ENCODE peak calls at places on chromosomes 5 and 9, in five cellular contexts. G, M, X, P and O are unnamed samples.

GRCh38 chr5:10518352-10518751 is 45.5 kb upstream of the ANKRD33B start:
- DNase-seq in G (no peak), M (no peak), X (peak; percentile 24), P (no peak), O (no peak)

GRCh38 chr9:14993061-14993800 is 83.0 kb upstream of the FREM1 start:
- DNase-seq in G (peak; percentile 87), M (peak; percentile 65), X (peak; percentile 24), P (peak; percentile 85), O (peak; percentile 49)

GRCh38 chr5:149417714-149418368 is 38.7 kb upstream of the IL17B start:
- DNase-seq in G (no peak), M (no peak), X (no peak), P (no peak), O (no peak)

GRCh38 chr5:112579771-112580170 is 157.9 kb upstream of the APC start:
- DNase-seq in G (no peak), M (no peak), X (no peak), P (no peak), O (no peak)

GRCh38 chr9:87973791-87974292 is 491 bp downstream of the CDK20 start:
- DNase-seq in G (no peak), M (no peak), X (peak; percentile 6), P (no peak), O (peak; percentile 7)

GRCh38 chr5:139642213-139642612 is 5.9 kb upstream of the CXXC5 start:
- DNase-seq in G (no peak), M (peak; percentile 5), X (no peak), P (no peak), O (no peak)

GRCh38 chr5:96726802-96727201 is 64.6 kb downstream of the CAST start:
- DNase-seq in G (no peak), M (no peak), X (no peak), P (no peak), O (no peak)

GRCh38 chr9:15276328-15276969 is 30.6 kb downstream of the TTC39B start:
- DNase-seq in G (no peak), M (no peak), X (no peak), P (no peak), O (no peak)

GRCh38 chr5:150589791-150590601 is 50.5 kb upstream of the SYNPO start:
- DNase-seq in G (peak; percentile 78), M (peak; percentile 57), X (no peak), P (peak; percentile 56), O (no peak)

GRCh38 chr5:37867634-37868033 is 27.8 kb upstream of the GDNF start:
- DNase-seq in G (no peak), M (no peak), X (no peak), P (no peak), O (no peak)

GRCh38 chr5:154112255-154112654 is 73.5 kb downstream of the MFAP3 start:
- DNase-seq in G (no peak), M (no peak), X (no peak), P (no peak), O (no peak)

GRCh38 chr5:152634596-152634995 is 229.5 kb upstream of the NMUR2 start:
- DNase-seq in G (no peak), M (no peak), X (no peak), P (no peak), O (no peak)

GRCh38 chr9:22040760-22041159 is 31.7 kb upstream of the CDKN2B start:
- DNase-seq in G (no peak), M (no peak), X (peak; percentile 86), P (no peak), O (no peak)

GRCh38 chr9:22041329-22041728 is 32.2 kb upstream of the CDKN2B start:
- DNase-seq in G (no peak), M (no peak), X (no peak), P (no peak), O (no peak)

GRCh38 chr9:22037954-22038690 is 29.0 kb upstream of the CDKN2B start:
- DNase-seq in G (no peak), M (no peak), X (peak; percentile 57), P (no peak), O (peak; percentile 50)

GRCh38 chr9:22036866-22037626 is 27.9 kb upstream of the CDKN2B start:
- DNase-seq in G (no peak), M (no peak), X (peak; percentile 94), P (no peak), O (peak; percentile 85)

DNA sequence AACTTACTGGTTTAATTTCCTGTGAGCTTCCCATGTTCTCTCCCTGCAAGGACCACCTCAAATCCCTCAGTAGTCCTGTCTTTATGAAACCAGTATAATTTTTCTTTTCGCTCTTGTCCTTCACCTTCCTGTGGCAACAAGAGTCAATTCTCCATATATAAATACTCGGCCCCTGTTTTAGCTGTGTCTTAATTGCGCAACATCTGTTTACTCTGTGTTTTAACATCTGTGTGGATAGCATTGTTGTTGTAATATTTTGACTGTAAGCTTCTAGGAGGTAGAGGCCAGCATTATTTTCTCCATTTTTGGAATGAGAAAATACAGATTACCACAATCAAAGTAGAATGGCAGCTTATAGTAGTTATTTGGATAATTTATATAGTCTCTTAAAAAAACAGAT is 30.2 kb upstream of the CDKN2B start:
- DNase-seq in G (no peak), M (no peak), X (no peak), P (no peak), O (no peak)
- H3K27ac ChIP-seq in G (no peak overlapping the region), M (no peak overlapping the region), X (no peak overlapping the region), P (no peak overlapping the region), O (no peak overlapping the region)

DNA sequence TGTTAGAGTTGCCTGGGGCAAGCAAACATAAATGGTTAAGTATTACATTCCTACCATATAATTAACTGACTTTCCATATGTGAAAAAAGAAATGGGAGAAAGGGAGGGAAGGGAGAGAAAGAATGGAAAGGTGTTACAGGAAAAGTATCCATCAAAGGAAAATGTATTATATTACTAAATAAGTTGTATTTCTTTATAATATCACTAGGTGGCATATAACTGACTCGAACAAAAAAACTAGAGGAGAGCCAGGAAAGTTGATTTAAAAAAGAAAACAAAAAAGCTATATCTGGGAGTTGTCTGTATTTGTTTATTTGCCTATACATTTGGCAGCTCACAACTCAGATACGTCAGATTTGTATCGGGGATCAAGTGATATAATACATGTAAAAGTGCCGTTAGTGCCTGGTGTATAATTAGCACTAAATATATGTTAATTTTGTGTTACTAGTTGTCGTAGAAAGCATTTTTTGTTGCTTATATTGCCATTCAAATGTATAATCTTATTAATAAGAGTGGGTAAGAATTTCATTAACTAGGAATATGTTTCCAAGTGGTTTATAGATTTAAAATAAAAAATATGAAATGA is 59.6 kb upstream of the ADAMTS19 start:
- DNase-seq in G (no peak), M (no peak), X (no peak), P (no peak), O (peak; percentile 5)
- TF ChIP-seq CTCF in G (peak; percentile 38), M (no peak), X (peak; percentile 10), P (no peak), O (peak; percentile 45)

DNA sequence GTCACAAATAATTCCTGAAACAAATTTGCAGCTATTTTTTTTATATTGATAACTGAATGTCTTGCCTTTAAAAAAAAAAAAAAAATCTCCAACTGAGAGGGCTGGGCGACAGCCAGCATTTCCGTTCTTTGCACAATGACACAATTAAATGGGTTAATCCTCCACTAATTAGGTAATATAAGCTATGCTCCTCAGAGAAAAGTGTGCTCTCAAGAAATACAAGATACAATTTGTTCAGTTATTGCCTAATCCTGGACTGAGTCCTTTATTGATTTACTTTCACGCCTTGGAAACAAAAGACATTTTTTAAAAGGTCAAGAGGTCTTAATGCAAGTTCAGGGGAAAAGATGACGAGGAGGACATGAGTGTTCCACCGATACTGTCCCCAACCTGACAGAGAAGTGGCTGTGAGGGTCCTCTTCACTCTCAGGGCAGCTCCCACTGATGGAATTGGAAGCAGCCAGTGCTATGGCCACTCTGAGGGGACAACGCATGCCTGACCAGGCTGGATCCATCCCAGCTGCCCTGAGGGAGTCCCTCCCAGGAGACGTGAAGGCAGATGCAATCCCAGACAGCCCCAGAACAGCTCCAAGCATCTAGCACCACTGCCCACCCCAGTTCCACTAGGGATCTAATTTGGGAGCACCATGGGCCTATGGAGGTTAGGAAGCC is 220.7 kb downstream of the GNA14 start:
- DNase-seq in G (no peak), M (no peak), X (no peak), P (peak; percentile 45), O (no peak)
- H3K27ac ChIP-seq in G (no peak overlapping the region), M (no peak overlapping the region), X (no peak overlapping the region), P (peak overlapping the region; percentile 58), O (no peak overlapping the region)

GRCh38 chr9:25353783-25354182 is 324.5 kb downstream of the TUSC1 start:
- DNase-seq in G (no peak), M (no peak), X (no peak), P (no peak), O (no peak)

GRCh38 chr9:25350011-25350410 is 328.2 kb downstream of the TUSC1 start:
- DNase-seq in G (no peak), M (no peak), X (no peak), P (no peak), O (no peak)
- TF ChIP-seq CTCF in G (no peak), M (no peak), X (no peak), P (no peak), O (no peak)

DNA sequence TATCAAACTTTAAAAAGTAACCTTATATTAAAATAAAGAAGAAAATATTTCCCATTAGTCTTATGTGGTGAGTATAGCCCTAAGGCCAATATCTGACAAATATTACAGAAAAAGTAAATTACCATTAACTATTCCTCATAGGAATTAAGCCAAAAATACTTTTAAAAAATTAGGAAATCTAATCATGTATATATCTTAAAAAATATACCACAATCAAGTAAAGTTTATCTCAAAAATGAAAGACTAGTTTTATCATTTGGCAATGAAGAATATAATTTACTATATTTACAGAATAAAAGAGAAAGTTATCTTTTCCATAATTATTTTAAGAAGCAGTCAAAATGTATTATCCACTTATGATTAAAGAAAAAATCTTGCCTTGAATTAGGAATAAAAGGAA is 458.8 kb upstream of the ZNF462 start:
- DNase-seq in G (no peak), M (no peak), X (no peak), P (no peak), O (no peak)
- H3K27ac ChIP-seq in G (no peak overlapping the region), M (no peak overlapping the region), X (no peak overlapping the region), P (no peak overlapping the region), O (no peak overlapping the region)

DNA sequence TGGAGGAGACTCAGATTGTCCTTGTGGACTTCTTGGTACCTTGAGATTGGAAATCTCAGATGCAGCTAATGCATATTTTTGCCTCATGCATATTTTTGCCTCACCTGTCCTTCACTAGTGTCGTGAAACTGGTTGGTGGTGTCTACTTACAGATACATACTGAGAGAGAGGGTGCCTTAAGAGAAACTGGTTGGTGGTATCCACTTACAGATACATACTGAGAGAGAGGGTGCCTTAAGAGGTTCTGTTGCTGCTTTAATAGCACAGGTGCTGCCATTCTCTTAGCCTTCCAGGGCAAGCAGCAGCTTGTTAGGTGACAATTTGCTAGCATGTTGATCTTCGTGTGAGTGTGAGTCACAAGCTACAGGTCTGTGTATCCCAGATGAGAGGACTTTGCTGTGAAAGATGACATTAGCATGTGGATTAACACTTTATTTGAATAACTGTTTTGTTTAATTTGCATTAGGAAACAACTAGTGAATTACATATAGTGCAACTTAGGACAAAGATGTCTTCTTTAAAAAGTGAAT is 1.4 kb downstream of the PTTG1 start:
- DNase-seq in G (no peak), M (no peak), X (peak; percentile 83), P (no peak), O (peak; percentile 60)
- TF ChIP-seq CTCF in G (no peak), M (no peak), X (no peak), P (no peak), O (no peak)

GRCh38 chr9:131419716-131420115 is 25.8 kb downstream of the PRRC2B start:
- DNase-seq in G (no peak), M (no peak), X (no peak), P (no peak), O (no peak)
- H3K27ac ChIP-seq in G (no peak overlapping the region), M (peak overlapping the region; percentile 74), X (no peak overlapping the region), P (no peak overlapping the region), O (peak overlapping the region; percentile 92)

GRCh38 chr9:135474915-135475314 is 4.7 kb upstream of the PPP1R26 start:
- DNase-seq in G (no peak), M (peak; percentile 40), X (no peak), P (no peak), O (peak; percentile 38)
- TF ChIP-seq CTCF in G (peak; percentile 53), M (peak; percentile 30), X (peak; percentile 4), P (no peak), O (no peak)